ENCODE peak calls at places on chromosome 2, in six cellular contexts. H is H1, N is AG10803, O is GM12864, M is A549, X is H7. Q is an unnamed sample.

GRCh38 chr2:234494361-234495075 is 2.4 kb downstream of the ARL4C start:
- DNase-seq in H (no peak), N (peak; percentile 56), O (no peak), M (peak; percentile 49), X (peak; percentile 48), Q (no peak)

GRCh38 chr2:30421026-30421425 is 26.0 kb upstream of the LCLAT1 start:
- DNase-seq in H (no peak), N (no peak), O (no peak), M (no peak), X (no peak), Q (no peak)

GRCh38 chr2:224638338-224638823 is 53.2 kb upstream of the CUL3 start:
- DNase-seq in H (no peak), N (no peak), O (peak; percentile 71), M (no peak), X (no peak), Q (no peak)

GRCh38 chr2:43269706-43270105 is 43.3 kb upstream of the ZFP36L2 start:
- DNase-seq in H (no peak), N (peak; percentile 88), O (no peak), M (no peak), X (no peak), Q (no peak)

GRCh38 chr2:149235837-149236236 is 94.5 kb upstream of the LYPD6 start:
- DNase-seq in H (no peak), N (no peak), O (no peak), M (no peak), X (no peak), Q (no peak)

GRCh38 chr2:78940998-78941397 is 84.5 kb upstream of the REG3G start:
- DNase-seq in H (no peak), N (no peak), O (no peak), M (no peak), X (no peak), Q (no peak)

GRCh38 chr2:43228782-43229659 is 2.6 kb upstream of the ZFP36L2 start:
- DNase-seq in H (no peak), N (peak; percentile 25), O (no peak), M (no peak), X (no peak), Q (no peak)

GRCh38 chr2:1701556-1702185 is 42.6 kb downstream of the PXDN start:
- DNase-seq in H (no peak), N (no peak), O (no peak), M (no peak), X (peak; percentile 80), Q (no peak)

GRCh38 chr2:76821731-76822130 is 700.4 kb downstream of the LRRTM4 start:
- DNase-seq in H (no peak), N (no peak), O (no peak), M (no peak), X (no peak), Q (no peak)

GRCh38 chr2:46164581-46165301 is 132.5 kb upstream of the EPAS1 start:
- DNase-seq in H (no peak), N (peak; percentile 98), O (no peak), M (peak; percentile 91), X (no peak), Q (peak; percentile 76)

GRCh38 chr2:48424356-48424755 is 105.6 kb upstream of the STON1 start:
- DNase-seq in H (no peak), N (no peak), O (no peak), M (no peak), X (no peak), Q (no peak)

GRCh38 chr2:48345176-48345575 is 184.8 kb upstream of the STON1 start:
- DNase-seq in H (no peak), N (no peak), O (no peak), M (no peak), X (no peak), Q (no peak)

GRCh38 chr2:196399736-196400691 is 228.6 kb upstream of the STK17B start:
- DNase-seq in H (no peak), N (peak; percentile 90), O (no peak), M (peak; percentile 25), X (no peak), Q (peak; percentile 37)

GRCh38 chr2:204950695-204951094 is 405.4 kb downstream of the PARD3B start:
- DNase-seq in H (no peak), N (peak; percentile 50), O (no peak), M (no peak), X (no peak), Q (no peak)

GRCh38 chr2:97656129-97656755 is 7.6 kb downstream of the ACTR1B start:
- DNase-seq in H (no peak), N (no peak), O (no peak), M (no peak), X (peak; percentile 22), Q (no peak)

GRCh38 chr2:2121887-2122286 is 209.2 kb downstream of the MYT1L start:
- DNase-seq in H (no peak), N (no peak), O (no peak), M (no peak), X (no peak), Q (no peak)

DNA sequence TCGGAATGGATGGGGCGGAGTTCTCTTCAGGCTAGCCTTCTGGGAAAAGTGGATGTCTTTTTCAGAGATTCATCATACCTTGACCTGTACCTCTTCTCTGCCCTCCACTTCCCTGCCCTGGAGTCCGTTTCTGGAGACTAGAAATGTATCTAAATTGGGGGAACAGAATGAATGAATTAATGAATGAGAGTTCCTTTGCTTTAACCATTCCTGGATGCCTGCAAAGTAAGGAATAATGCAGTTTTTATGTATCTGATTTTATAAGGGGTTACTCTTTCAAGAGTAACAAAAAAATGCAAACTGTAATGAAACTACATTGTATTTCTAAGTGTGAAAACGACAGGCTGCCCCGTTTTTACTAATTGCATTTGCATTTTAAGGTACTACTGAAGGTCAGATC is 2.0 kb downstream of the SOWAHC start:
- DNase-seq in H (no peak), N (no peak), O (no peak), M (no peak), X (no peak), Q (no peak)
- H3K4me3 ChIP-seq in H (peak overlapping the region; percentile 2), N (peak overlapping the region; percentile 65), O (no peak overlapping the region), M (peak overlapping the region; percentile 69), X (peak overlapping the region; percentile 72), Q (peak overlapping the region; percentile 89)

GRCh38 chr2:230864122-230864604 is 579 bp upstream of the ITM2C start:
- DNase-seq in H (no peak), N (no peak), O (no peak), M (no peak), X (no peak), Q (no peak)

GRCh38 chr2:230862292-230862691 is 2.5 kb upstream of the ITM2C start:
- DNase-seq in H (no peak), N (no peak), O (no peak), M (no peak), X (no peak), Q (no peak)

GRCh38 chr2:230863031-230863430 is 1.7 kb upstream of the ITM2C start:
- DNase-seq in H (no peak), N (no peak), O (no peak), M (no peak), X (no peak), Q (no peak)

GRCh38 chr2:230863442-230864121 is 1.2 kb upstream of the ITM2C start:
- DNase-seq in H (no peak), N (no peak), O (no peak), M (no peak), X (peak; percentile 22), Q (no peak)

DNA sequence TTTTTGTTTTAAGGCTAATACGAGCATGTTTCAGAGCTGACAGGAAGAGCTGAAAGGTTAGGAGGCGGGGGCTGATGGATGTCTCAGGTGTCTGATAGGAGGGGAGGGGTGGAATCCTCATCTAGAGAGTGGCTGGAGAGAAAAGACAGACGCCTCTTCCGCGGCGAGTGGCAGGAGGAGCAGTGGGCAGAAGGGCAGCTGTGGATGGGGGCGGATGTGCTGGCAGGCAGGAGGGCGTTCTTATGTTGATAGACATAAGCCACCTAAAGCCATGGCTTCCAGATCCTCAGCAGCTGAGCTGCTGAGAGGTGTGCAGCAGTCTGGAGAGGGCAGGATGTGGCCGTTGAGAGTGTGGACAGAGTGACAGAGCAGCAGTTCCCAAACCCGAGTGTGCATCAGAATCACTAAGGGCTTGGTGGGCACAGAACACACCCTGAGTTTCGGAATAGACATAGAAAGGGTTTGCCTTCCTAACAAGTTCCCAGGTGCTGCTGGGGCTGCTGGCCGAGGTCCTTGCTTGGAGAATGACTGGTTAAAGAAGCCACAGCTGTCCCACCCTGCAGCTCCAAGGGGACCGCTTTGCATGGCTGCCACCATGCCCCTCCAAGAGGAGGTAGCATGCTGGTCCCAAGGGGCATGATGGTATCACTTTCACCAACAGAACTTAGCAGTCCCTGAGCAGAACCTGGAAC is 3.0 kb upstream of the ITM2C start:
- DNase-seq in H (no peak), N (no peak), O (no peak), M (no peak), X (peak; percentile 83), Q (no peak)
- H3K4me3 ChIP-seq in H (no peak overlapping the region), N (no peak overlapping the region), O (no peak overlapping the region), M (no peak overlapping the region), X (no peak overlapping the region), Q (no peak overlapping the region)

DNA sequence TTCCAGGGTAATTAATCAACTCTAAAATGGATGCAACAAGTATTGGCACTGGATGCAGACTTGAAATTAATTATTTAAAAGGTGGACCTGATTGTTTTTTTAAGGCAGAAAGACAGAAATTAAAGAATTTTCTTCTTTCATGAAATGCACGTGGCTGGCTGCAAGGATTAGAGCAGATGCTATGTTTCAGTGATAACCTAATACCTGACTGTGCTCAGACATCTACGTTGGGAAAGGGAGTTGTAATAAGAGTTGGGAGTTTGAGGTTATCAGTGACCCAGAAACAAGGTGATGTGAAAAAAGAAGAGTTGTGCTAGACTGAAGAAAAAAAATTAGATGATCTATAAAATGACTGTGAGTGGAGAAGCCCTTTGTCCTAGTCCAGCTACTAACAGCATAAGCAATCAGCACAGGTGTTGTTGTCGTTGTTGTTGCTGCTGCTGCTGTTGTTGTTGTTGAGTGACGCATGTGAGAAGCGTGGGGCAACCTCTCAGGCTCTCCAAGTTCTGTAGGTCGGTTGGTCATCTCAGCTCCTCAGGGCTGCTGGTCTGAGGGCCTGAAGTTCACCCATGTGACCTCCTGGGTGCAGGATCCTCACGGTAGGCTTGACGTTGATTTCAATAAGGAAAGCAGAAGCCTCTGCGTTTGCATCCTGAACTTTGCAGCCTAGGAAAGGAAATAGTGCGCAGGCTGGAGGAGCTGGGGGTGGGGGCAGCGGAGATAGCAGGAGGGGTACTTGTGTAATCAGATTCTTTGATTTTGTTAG is 7.6 kb downstream of the POU3F3 start:
- DNase-seq in H (no peak), N (no peak), O (no peak), M (no peak), X (peak; percentile 69), Q (no peak)
- H3K4me3 ChIP-seq in H (peak overlapping the region; percentile 47), N (no peak overlapping the region), O (no peak overlapping the region), M (no peak overlapping the region), X (peak overlapping the region; percentile 43), Q (no peak overlapping the region)

DNA sequence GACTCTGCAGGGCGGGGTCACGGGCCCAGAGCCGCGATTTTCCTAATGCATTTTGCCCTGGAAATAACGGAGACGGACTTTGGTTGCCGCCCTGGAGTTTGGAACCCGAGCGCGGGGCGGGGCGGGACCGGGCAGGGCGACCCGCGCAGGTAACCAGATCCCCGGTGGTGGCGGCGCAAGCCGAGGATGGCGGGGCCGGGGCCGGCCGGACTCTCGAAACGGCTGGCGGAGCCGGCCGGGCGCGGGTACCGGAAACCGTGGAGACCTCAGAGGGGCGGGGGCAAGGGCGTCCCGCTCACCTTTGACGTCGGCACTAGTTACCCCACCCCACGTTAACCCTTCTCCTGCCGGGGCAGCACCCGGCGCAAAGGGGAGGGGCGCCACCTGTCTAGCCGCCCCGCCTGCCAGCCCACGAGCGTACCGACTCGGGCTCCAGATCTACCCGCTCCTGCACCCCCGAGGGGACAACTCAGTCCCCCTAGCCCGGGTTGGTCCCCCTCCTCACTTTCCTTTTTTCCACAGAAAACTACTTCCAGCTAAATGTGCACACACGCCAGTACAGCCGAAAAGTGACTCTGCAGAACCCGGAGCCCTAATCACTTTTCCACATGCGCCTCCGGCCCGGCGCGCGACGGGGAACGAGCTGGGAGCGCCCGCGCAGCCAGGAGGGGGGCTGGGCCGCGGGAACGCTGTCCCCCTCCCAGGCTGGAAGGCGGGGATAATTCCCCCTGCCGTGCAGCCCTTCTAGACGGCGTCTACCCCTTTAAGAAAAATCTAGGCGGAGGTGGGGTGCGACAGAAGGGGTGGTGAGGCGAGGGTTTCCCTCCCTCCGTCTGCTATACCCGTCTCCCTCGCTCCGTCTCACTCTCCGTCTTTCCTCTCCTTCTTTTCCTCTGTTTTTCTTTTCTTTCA is 2.7 kb downstream of the CYP26B1 start:
- DNase-seq in H (no peak), N (no peak), O (no peak), M (peak; percentile 96), X (peak; percentile 98), Q (no peak)
- H3K4me3 ChIP-seq in H (peak overlapping the region; percentile 66), N (peak overlapping the region; percentile 31), O (no peak overlapping the region), M (peak overlapping the region; percentile 61), X (peak overlapping the region; percentile 52), Q (peak overlapping the region; percentile 35)

Q was measured in HFF-Myc.